ENCODE peak calls at places on chromosomes 3 and 15, in six cellular contexts. T, S, A, Z, N and V are unnamed samples.

GRCh38 chr3:133830071-133830470 is 24.5 kb downstream of the SRPRB start:
- DNase-seq in Z (no peak), A (no peak), T (no peak), N (no peak), S (no peak), V (no peak)

GRCh38 chr3:117706037-117706436 is 996.5 kb downstream of the TUSC7 start:
- DNase-seq in T (no peak), A (no peak), N (peak), S (no peak), Z (no peak), V (no peak)

GRCh38 chr15:52095597-52096262 is 16.8 kb downstream of the BCL2L10 start:
- DNase-seq in Z (no peak), A (no peak), S (no peak), T (no peak), N (peak), V (no peak)

GRCh38 chr3:13535905-13536304 is 13.0 kb upstream of the FBLN2 start:
- DNase-seq in T (no peak), Z (peak), S (no peak), N (no peak), A (no peak), V (no peak)

GRCh38 chr3:142065932-142066331 is 83.4 kb downstream of the TFDP2 start:
- DNase-seq in S (no peak), T (no peak), A (no peak), N (no peak), Z (no peak), V (no peak)

GRCh38 chr3:29764603-29765254 is 483.9 kb downstream of the RBMS3 start:
- DNase-seq in A (no peak), T (no peak), S (peak), Z (no peak), N (peak), V (peak)

GRCh38 chr3:40580494-40581091 is 55.8 kb downstream of the ZNF621 start:
- DNase-seq in A (peak), S (peak), N (peak), T (peak), Z (peak), V (peak)

GRCh38 chr3:172685331-172686214 is 25.3 kb downstream of the NCEH1 start:
- DNase-seq in Z (no peak), T (no peak), N (peak), S (no peak), A (no peak), V (no peak)

GRCh38 chr15:87973456-87974215 is 282.9 kb downstream of the NTRK3 start:
- DNase-seq in Z (no peak), T (no peak), S (no peak), A (no peak), N (no peak), V (no peak)

GRCh38 chr3:119420196-119420595 is 43.2 kb downstream of the TMEM39A start:
- DNase-seq in S (no peak), A (no peak), N (no peak), T (no peak), Z (no peak), V (no peak)

GRCh38 chr15:37789881-37790280 is 144.6 kb upstream of the TMCO5A start:
- DNase-seq in S (no peak), T (no peak), N (peak), A (no peak), Z (no peak), V (no peak)

GRCh38 chr15:71853543-71853942 is 43.2 kb downstream of the NR2E3 start:
- DNase-seq in T (no peak), A (no peak), Z (no peak), S (no peak), N (no peak), V (no peak)

GRCh38 chr3:171981271-171981605 is 58.1 kb upstream of the FNDC3B start:
- DNase-seq in Z (no peak), A (no peak), N (no peak), S (peak), T (no peak), V (peak)

GRCh38 chr3:72891053-72891855 is 3.4 kb downstream of the GXYLT2 start:
- DNase-seq in S (no peak), Z (peak), N (peak), A (no peak), T (peak), V (no peak)

GRCh38 chr3:53495091-53495517 is 693 bp downstream of the CACNA1D start:
- DNase-seq in S (no peak), N (no peak), T (no peak), A (no peak), Z (no peak), V (no peak)

GRCh38 chr3:191294291-191294690 is 34.9 kb upstream of the CCDC50 start:
- DNase-seq in Z (no peak), T (no peak), A (no peak), N (no peak), S (no peak), V (no peak)

GRCh38 chr3:101567528-101568317 is 6.1 kb downstream of the TRMT10C start:
- DNase-seq in N (peak), S (no peak), A (no peak), Z (no peak), T (no peak), V (no peak)

GRCh38 chr15:54119056-54119455 is 140.8 kb downstream of the UNC13C start:
- DNase-seq in Z (no peak), S (no peak), N (no peak), A (no peak), T (no peak), V (no peak)

GRCh38 chr3:87727783-87728182 is 331.0 kb downstream of the CGGBP1 start:
- DNase-seq in N (no peak), A (no peak), Z (no peak), S (no peak), T (no peak), V (no peak)

GRCh38 chr3:30658328-30659052 is 52.1 kb downstream of the TGFBR2 start:
- DNase-seq in S (peak), N (peak), Z (no peak), T (no peak), A (peak), V (peak)

GRCh38 chr15:99154271-99154670 is 49.4 kb downstream of the SYNM start:
- DNase-seq in Z (no peak), T (no peak), A (no peak), S (no peak), N (no peak), V (no peak)

GRCh38 chr3:187802928-187803259 is 57.6 kb upstream of the BCL6 start:
- DNase-seq in S (no peak), A (no peak), T (no peak), Z (no peak), N (no peak), V (no peak)

GRCh38 chr3:146187334-146187950 is 26.5 kb upstream of the PLOD2 start:
- DNase-seq in N (peak), S (peak), Z (no peak), A (no peak), T (no peak), V (peak)

GRCh38 chr3:45499529-45499928 is 95.0 kb upstream of the LIMD1 start:
- DNase-seq in Z (no peak), A (peak), N (peak), T (no peak), S (peak), V (peak)

GRCh38 chr3:123258811-123259420 is 57.2 kb downstream of the SEC22A start:
- DNase-seq in T (no peak), A (peak), Z (no peak), S (peak), N (peak), V (peak)

GRCh38 chr3:105254154-105254553 is 112.6 kb upstream of the ALCAM start:
- DNase-seq in Z (no peak), A (no peak), T (no peak), S (no peak), N (no peak), V (no peak)

GRCh38 chr3:72661115-72661457 is 187.2 kb downstream of the SHQ1 start:
- DNase-seq in A (no peak), T (peak), Z (peak), S (no peak), N (peak), V (no peak)

GRCh38 chr3:9686703-9687102 is 16.9 kb upstream of the CPNE9 start:
- DNase-seq in Z (no peak), N (no peak), S (no peak), T (no peak), A (no peak), V (no peak)

GRCh38 chr3:197305854-197306253 is 7.4 kb upstream of the DLG1 start:
- DNase-seq in T (no peak), Z (no peak), A (peak), N (peak), S (no peak), V (no peak)

GRCh38 chr3:4849136-4849535 is 130.1 kb upstream of the BHLHE40 start:
- DNase-seq in T (no peak), A (no peak), N (no peak), S (no peak), Z (no peak), V (no peak)

GRCh38 chr3:9809615-9810356 is at the start of gene TTLL3:
- DNase-seq in S (peak), T (peak), N (peak), A (peak), Z (peak), V (peak)

GRCh38 chr3:72625616-72626337 is 222.5 kb downstream of the SHQ1 start:
- DNase-seq in T (no peak), S (no peak), Z (no peak), N (peak), A (no peak), V (no peak)

GRCh38 chr3:179563298-179563934 is 690 bp downstream of the ACTL6A start:
- DNase-seq in S (peak), A (peak), N (peak), Z (peak), T (peak), V (peak)

GRCh38 chr15:61195116-61196002 is 33.7 kb downstream of the RORA start:
- DNase-seq in Z (no peak), N (peak), T (no peak), A (peak), S (peak), V (peak)

GRCh38 chr15:60529332-60529731 is 50.4 kb upstream of the ICE2 start:
- DNase-seq in Z (no peak), N (no peak), T (no peak), A (no peak), S (no peak), V (no peak)